ENCODE peak calls at places on chromosome 14, in five cellular contexts. One of them, this sample, is unnamed.
A peak's percentile ranks its signal among the peaks of the same experiment; 100 is the strongest.

GRCh38 chr14:61695695-61696527 is 598 bp downstream of the HIF1A start:
- DNase-seq in Caco-2: peak; percentile 62
- DNase-seq in PC-3: peak; percentile 57
- DNase-seq in stomach: peak; percentile 53
- DNase-seq in endothelial cell: peak; percentile 69
- DNase-seq in this sample: no peak

GRCh38 chr14:62691613-62692489 is 353.4 kb downstream of the KCNH5 start:
- DNase-seq in endothelial cell: no peak
- DNase-seq in Caco-2: peak; percentile 82
- DNase-seq in stomach: peak; percentile 60
- DNase-seq in PC-3: peak; percentile 95
- DNase-seq in this sample: peak; percentile 92

GRCh38 chr14:100271247-100271939 is 32.4 kb downstream of the YY1 start:
- DNase-seq in stomach: peak; percentile 68
- DNase-seq in PC-3: peak; percentile 70
- DNase-seq in Caco-2: peak; percentile 75
- DNase-seq in endothelial cell: no peak
- DNase-seq in this sample: no peak

GRCh38 chr14:71202881-71203280 is 295.6 kb downstream of the PCNX1 start:
- DNase-seq in PC-3: no peak
- DNase-seq in stomach: no peak
- DNase-seq in Caco-2: no peak
- DNase-seq in endothelial cell: no peak
- DNase-seq in this sample: no peak

GRCh38 chr14:23306412-23307145 is at the start of gene BCL2L2:
- DNase-seq in stomach: peak; percentile 92
- DNase-seq in Caco-2: peak; percentile 91
- DNase-seq in endothelial cell: peak; percentile 81
- DNase-seq in PC-3: peak; percentile 87
- DNase-seq in this sample: peak; percentile 59

GRCh38 chr14:90536092-90536491 is 139.3 kb downstream of the CALM1 start:
- DNase-seq in stomach: no peak
- DNase-seq in Caco-2: no peak
- DNase-seq in endothelial cell: no peak
- DNase-seq in PC-3: no peak
- DNase-seq in this sample: no peak

GRCh38 chr14:30584058-30584630 is 25.2 kb downstream of the G2E3 start:
- DNase-seq in PC-3: no peak
- DNase-seq in endothelial cell: no peak
- DNase-seq in Caco-2: no peak
- DNase-seq in stomach: no peak
- DNase-seq in this sample: no peak

GRCh38 chr14:61566537-61567225 is 128.6 kb upstream of the HIF1A start:
- DNase-seq in Caco-2: no peak
- DNase-seq in stomach: no peak
- DNase-seq in PC-3: peak; percentile 78
- DNase-seq in endothelial cell: no peak
- DNase-seq in this sample: peak; percentile 83

GRCh38 chr14:49621114-49621881 is 699 bp downstream of the MGAT2 start:
- DNase-seq in PC-3: peak; percentile 43
- DNase-seq in endothelial cell: peak; percentile 70
- DNase-seq in Caco-2: peak; percentile 74
- DNase-seq in stomach: peak; percentile 63
- DNase-seq in this sample: no peak

DNA sequence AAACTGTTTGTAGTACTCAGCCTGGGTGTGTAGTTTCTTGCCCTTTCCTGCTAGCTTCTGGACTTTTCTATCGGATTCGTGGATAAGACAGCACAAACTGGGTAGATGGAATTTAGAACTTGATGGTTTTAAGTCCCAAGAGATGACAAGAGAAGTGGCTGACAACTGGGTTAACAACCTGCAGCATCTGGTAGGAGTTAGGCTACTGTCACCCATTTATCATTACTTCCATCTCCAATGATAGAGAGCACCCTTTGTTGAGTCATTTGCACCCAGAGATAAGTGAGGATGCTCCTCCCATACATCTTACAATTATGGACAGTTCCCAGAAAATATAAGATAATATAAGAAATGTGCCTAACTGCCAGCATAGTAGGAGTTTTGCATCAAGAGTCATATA is 50.2 kb upstream of the FLRT2 start:
- DNase-seq in Caco-2: no peak
- DNase-seq in PC-3: no peak
- DNase-seq in stomach: no peak
- DNase-seq in endothelial cell: no peak
- DNase-seq in this sample: no peak
- TF ChIP-seq CTCF in Caco-2: no peak
- TF ChIP-seq CTCF in PC-3: no peak
- TF ChIP-seq CTCF in stomach: no peak
- TF ChIP-seq CTCF in endothelial cell: no peak
- TF ChIP-seq CTCF in this sample: no peak

DNA sequence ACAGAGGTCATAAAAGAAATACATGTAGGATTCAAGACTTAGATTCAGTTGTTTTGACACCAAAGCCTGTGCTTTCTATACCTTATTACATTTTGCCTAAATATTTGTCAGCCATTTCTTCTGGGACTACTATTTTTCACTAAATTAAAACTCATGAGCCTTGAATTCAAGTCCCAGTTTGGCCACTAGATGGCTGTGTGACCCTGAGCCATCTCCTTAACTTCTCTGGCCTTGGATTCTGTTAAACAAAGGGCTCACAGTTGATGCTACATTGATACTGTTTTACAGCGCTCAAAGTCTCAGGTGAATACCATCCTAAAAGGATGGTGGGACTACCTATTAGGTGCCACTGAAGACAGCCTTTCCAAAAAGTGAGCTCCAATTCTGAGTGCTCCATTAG is 39.6 kb upstream of the CCDC198 start:
- DNase-seq in stomach: no peak
- DNase-seq in PC-3: peak; percentile 83
- DNase-seq in endothelial cell: peak; percentile 27
- DNase-seq in Caco-2: peak; percentile 35
- DNase-seq in this sample: no peak
- TF ChIP-seq CTCF in stomach: no peak
- TF ChIP-seq CTCF in PC-3: peak; percentile 96
- TF ChIP-seq CTCF in endothelial cell: peak; percentile 68
- TF ChIP-seq CTCF in Caco-2: peak; percentile 26
- TF ChIP-seq CTCF in this sample: peak; percentile 51

DNA sequence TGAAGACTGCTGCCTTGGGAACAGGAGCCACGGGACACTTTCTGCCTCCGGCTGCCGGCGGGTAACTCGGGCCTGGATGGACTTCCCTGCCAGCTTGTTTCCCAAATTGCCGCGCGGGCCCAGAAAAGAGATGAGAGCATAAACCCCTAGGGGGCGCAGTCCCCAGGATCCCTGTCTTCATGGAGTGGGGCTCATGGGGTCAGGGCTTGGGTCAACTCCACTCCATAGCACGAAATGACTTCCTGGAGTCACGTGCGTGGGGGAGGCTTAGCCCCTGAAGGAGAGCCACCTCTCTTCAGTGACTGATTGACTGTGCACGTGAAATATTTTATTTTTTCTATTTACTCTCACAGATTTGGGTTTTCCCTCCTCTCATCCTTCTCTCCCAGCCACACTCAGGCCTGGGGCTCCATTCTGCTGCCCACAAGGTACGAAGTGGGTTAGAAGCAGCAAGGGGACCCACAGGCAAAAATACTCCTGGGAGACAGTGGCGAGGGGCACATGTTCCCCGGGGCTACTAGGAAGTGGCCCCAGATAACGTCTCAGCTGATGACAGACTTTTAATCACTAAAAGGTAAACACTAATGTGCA is 10.0 kb downstream of the PGF start:
- DNase-seq in PC-3: peak; percentile 49
- DNase-seq in Caco-2: peak; percentile 65
- DNase-seq in stomach: no peak
- DNase-seq in endothelial cell: peak; percentile 81
- DNase-seq in this sample: no peak
- TF ChIP-seq CTCF in PC-3: peak; percentile 82
- TF ChIP-seq CTCF in Caco-2: peak; percentile 51
- TF ChIP-seq CTCF in stomach: no peak
- TF ChIP-seq CTCF in endothelial cell: peak; percentile 76
- TF ChIP-seq CTCF in this sample: peak; percentile 72

DNA sequence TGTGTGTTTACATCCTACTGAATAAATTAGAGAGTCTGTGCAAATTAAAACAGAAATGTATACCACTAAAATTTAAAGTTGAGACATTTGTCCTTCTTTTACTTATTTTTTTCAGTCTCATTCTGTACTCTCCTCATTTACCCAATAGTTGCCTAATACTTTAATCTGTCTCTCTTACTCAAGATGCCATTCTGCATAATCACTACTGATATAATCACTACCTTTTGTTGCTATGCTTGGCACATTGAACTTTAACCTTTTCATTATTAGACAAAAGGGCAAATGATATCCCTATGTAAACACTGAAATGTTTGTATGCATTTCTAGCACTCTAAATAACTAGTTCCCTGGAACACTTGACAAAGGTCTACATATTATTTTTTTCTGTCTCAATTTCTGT is 1108.3 kb upstream of the FLRT2 start:
- DNase-seq in PC-3: peak; percentile 3
- DNase-seq in Caco-2: no peak
- DNase-seq in stomach: no peak
- DNase-seq in endothelial cell: no peak
- DNase-seq in this sample: peak; percentile 45
- TF ChIP-seq CTCF in PC-3: no peak
- TF ChIP-seq CTCF in Caco-2: no peak
- TF ChIP-seq CTCF in stomach: no peak
- TF ChIP-seq CTCF in endothelial cell: no peak
- TF ChIP-seq CTCF in this sample: no peak

GRCh38 chr14:106491851-106492250 is 965.5 kb downstream of the TMEM121 start:
- DNase-seq in PC-3: peak; percentile 9
- DNase-seq in endothelial cell: no peak
- DNase-seq in stomach: no peak
- DNase-seq in Caco-2: peak; percentile 32
- DNase-seq in this sample: no peak
- TF ChIP-seq CTCF in PC-3: peak; percentile 35
- TF ChIP-seq CTCF in endothelial cell: peak; percentile 17
- TF ChIP-seq CTCF in stomach: no peak
- TF ChIP-seq CTCF in Caco-2: peak; percentile 26
- TF ChIP-seq CTCF in this sample: peak; percentile 25

GRCh38 chr14:52272375-52272774 is 4.9 kb downstream of the PTGDR start:
- DNase-seq in endothelial cell: peak; percentile 53
- DNase-seq in Caco-2: peak; percentile 23
- DNase-seq in PC-3: peak; percentile 80
- DNase-seq in stomach: no peak
- DNase-seq in this sample: no peak
- TF ChIP-seq CTCF in endothelial cell: no peak
- TF ChIP-seq CTCF in Caco-2: no peak
- TF ChIP-seq CTCF in PC-3: peak; percentile 75
- TF ChIP-seq CTCF in stomach: no peak
- TF ChIP-seq CTCF in this sample: peak; percentile 50

DNA sequence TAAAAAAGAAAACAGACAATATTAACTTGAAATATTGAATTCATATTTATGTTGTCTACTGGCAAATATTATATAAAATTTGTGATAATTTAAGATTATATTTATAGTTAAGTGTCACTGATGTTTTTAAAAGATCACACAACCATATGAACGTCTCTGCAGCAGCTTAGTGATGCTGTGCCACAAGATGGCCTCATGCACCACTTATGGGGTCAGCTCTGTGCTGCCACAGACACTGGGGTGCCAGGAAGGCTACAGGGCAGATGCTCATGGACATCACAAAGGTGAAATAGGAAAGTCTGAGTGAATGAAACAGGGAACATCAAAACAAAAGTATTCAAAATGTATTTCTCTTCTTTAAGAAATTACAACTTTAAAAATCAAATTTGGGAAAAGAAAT is 13.1 kb downstream of the ATXN3 start:
- DNase-seq in endothelial cell: no peak
- DNase-seq in Caco-2: peak; percentile 13
- DNase-seq in PC-3: no peak
- DNase-seq in stomach: no peak
- DNase-seq in this sample: no peak
- TF ChIP-seq CTCF in endothelial cell: no peak
- TF ChIP-seq CTCF in Caco-2: peak; percentile 17
- TF ChIP-seq CTCF in PC-3: peak; percentile 33
- TF ChIP-seq CTCF in stomach: no peak
- TF ChIP-seq CTCF in this sample: no peak

GRCh38 chr14:85459361-85459760 is 70.6 kb upstream of the FLRT2 start:
- DNase-seq in stomach: no peak
- DNase-seq in PC-3: no peak
- DNase-seq in Caco-2: no peak
- DNase-seq in endothelial cell: no peak
- DNase-seq in this sample: no peak

GRCh38 chr14:85464135-85464534 is 65.8 kb upstream of the FLRT2 start:
- DNase-seq in stomach: no peak
- DNase-seq in Caco-2: no peak
- DNase-seq in endothelial cell: no peak
- DNase-seq in PC-3: no peak
- DNase-seq in this sample: no peak

GRCh38 chr14:85466678-85467077 is 63.3 kb upstream of the FLRT2 start:
- DNase-seq in Caco-2: no peak
- DNase-seq in stomach: no peak
- DNase-seq in endothelial cell: no peak
- DNase-seq in PC-3: peak; percentile 15
- DNase-seq in this sample: no peak

GRCh38 chr14:85461432-85462133 is 68.4 kb upstream of the FLRT2 start:
- DNase-seq in stomach: no peak
- DNase-seq in endothelial cell: no peak
- DNase-seq in PC-3: no peak
- DNase-seq in Caco-2: no peak
- DNase-seq in this sample: no peak

DNA sequence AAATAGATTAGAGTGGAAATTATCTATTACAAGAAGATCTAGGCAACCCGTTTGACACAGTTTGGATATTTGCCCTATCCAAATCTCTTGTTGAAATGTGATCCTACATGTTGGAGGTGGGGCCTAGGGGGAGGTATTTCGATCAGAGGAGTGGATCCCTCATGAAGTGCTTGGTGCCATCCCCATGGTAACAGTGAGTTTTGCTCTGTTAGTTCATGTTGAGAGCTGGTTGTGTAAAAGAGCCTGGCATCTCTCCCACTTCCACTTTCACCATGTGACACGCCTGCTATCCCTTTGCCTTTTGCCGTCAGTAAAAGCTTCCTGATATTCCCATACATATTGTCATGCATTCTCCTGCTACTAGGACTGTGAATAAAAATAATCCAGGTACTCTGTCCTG is 66.4 kb upstream of the FLRT2 start:
- DNase-seq in stomach: no peak
- DNase-seq in endothelial cell: no peak
- DNase-seq in Caco-2: no peak
- DNase-seq in PC-3: no peak
- DNase-seq in this sample: no peak
- TF ChIP-seq CTCF in stomach: no peak
- TF ChIP-seq CTCF in endothelial cell: no peak
- TF ChIP-seq CTCF in Caco-2: no peak
- TF ChIP-seq CTCF in PC-3: no peak
- TF ChIP-seq CTCF in this sample: no peak

GRCh38 chr14:20830831-20831230 is 28.2 kb upstream of the RNASE1 start:
- DNase-seq in PC-3: no peak
- DNase-seq in stomach: no peak
- DNase-seq in endothelial cell: no peak
- DNase-seq in Caco-2: no peak
- DNase-seq in this sample: no peak

GRCh38 chr14:20834899-20835298 is 32.3 kb upstream of the RNASE1 start:
- DNase-seq in Caco-2: no peak
- DNase-seq in stomach: no peak
- DNase-seq in PC-3: peak; percentile 35
- DNase-seq in endothelial cell: no peak
- DNase-seq in this sample: no peak

GRCh38 chr14:20841096-20841495 is 38.5 kb upstream of the RNASE1 start:
- DNase-seq in Caco-2: no peak
- DNase-seq in stomach: no peak
- DNase-seq in PC-3: no peak
- DNase-seq in endothelial cell: no peak
- DNase-seq in this sample: no peak

GRCh38 chr14:20836668-20837338 is 34.2 kb upstream of the RNASE1 start:
- DNase-seq in endothelial cell: no peak
- DNase-seq in PC-3: peak; percentile 84
- DNase-seq in stomach: peak; percentile 58
- DNase-seq in Caco-2: peak; percentile 56
- DNase-seq in this sample: no peak
- TF ChIP-seq CTCF in endothelial cell: peak; percentile 63
- TF ChIP-seq CTCF in PC-3: peak; percentile 90
- TF ChIP-seq CTCF in stomach: no peak
- TF ChIP-seq CTCF in Caco-2: peak; percentile 74
- TF ChIP-seq CTCF in this sample: peak; percentile 65